ENCODE peak calls at places on chromosome X, in nine cellular contexts. A is activated CD4-positive, alpha-beta T cell treated with anti-CD3 and anti-CD28 coated beads, Interleukin-2, amount 10 ng/mL, durations not matched to agents 7 days and 5 days; D is caudate nucleus; K is HS-27A; P is effector memory CD4-positive, alpha-beta T cell; N is activated T-helper 1 cell treated with Interleukin-2 at 50 U/mL for 16 hours; C is T1000; X is EL; S is GM12865. V is an unnamed sample.

GRCh38 chrX:3659761-3660160 is 53.7 kb downstream of the PRKX start:
- DNase-seq in X (peak), N (no peak), K (no peak), D (no peak), S (no peak), A (no peak), C (no peak), P (no peak), V (no peak)

GRCh38 chrX:155864655-155865054 is 16.5 kb upstream of the VAMP7 start:
- DNase-seq in P (no peak), S (no peak), C (no peak), A (no peak), D (no peak), K (no peak), N (no peak), X (peak), V (no peak)

GRCh38 chrX:140507223-140507981 is 2.5 kb upstream of the SOX3 start:
- DNase-seq in A (no peak), K (no peak), P (no peak), C (peak), N (no peak), D (no peak), X (peak), S (no peak), V (no peak)

GRCh38 chrX:131816551-131817136 is 206.5 kb upstream of the STK26 start:
- DNase-seq in N (peak), S (peak), D (no peak), K (no peak), P (peak), A (peak), X (peak), C (no peak), V (no peak)

GRCh38 chrX:39850630-39851152 is 247.1 kb downstream of the BCOR start:
- DNase-seq in P (no peak), X (peak), C (peak), K (no peak), S (no peak), D (no peak), A (peak), N (no peak), V (peak)

GRCh38 chrX:134836497-134836968 is 154.3 kb upstream of the SMIM10 start:
- DNase-seq in C (no peak), K (peak), P (no peak), D (no peak), N (no peak), A (no peak), S (no peak), X (peak), V (peak)

GRCh38 chrX:67734111-67734753 is 190.4 kb downstream of the AR start:
- DNase-seq in S (peak), A (no peak), K (no peak), C (no peak), X (no peak), P (no peak), N (no peak), D (no peak), V (no peak)

GRCh38 chrX:49226946-49227345 is 6.2 kb downstream of the CACNA1F start:
- DNase-seq in S (no peak), A (no peak), P (no peak), X (no peak), C (no peak), D (no peak), N (no peak), K (no peak), V (no peak)

GRCh38 chrX:129637217-129638109 is 17.3 kb downstream of the APLN start:
- DNase-seq in D (peak), S (peak), X (peak), K (peak), C (peak), A (peak), N (peak), P (peak), V (peak)

GRCh38 chrX:42485621-42486020 is 292.3 kb downstream of the PPP1R2C start:
- DNase-seq in A (no peak), P (no peak), K (no peak), C (no peak), N (no peak), D (no peak), S (no peak), X (peak), V (peak)

GRCh38 chrX:15674514-15674898 is 9.9 kb upstream of the CLTRN start:
- DNase-seq in C (no peak), A (peak), D (no peak), N (no peak), X (peak), S (peak), K (peak), P (peak), V (no peak)